ENCODE peak calls at places on chromosome 13, in seven cellular contexts. D is BJ; H is CD8-positive, alpha-beta T cell; V is cardiac muscle cell; T is WERI-Rb-1; S is lower leg skin; E is heart right ventricle. Y is an unnamed sample.

GRCh38 chr13:111874981-111875380 is 192.0 kb upstream of the SOX1 start:
- DNase-seq in D (no peak), H (no peak), V (no peak), T (no peak), S (no peak), E (no peak), Y (no peak)

GRCh38 chr13:101567841-101568240 is 115.4 kb downstream of the ITGBL1 start:
- DNase-seq in D (no peak), H (no peak), V (no peak), T (no peak), S (no peak), E (no peak), Y (no peak)

GRCh38 chr13:24668955-24669354 is 11.3 kb upstream of the ATP12A start:
- DNase-seq in D (no peak), H (no peak), V (no peak), T (no peak), S (peak), E (no peak), Y (no peak)

GRCh38 chr13:44620057-44620456 is 43.9 kb upstream of the TSC22D1 start:
- DNase-seq in D (no peak), H (no peak), V (peak), T (no peak), S (no peak), E (no peak), Y (no peak)

GRCh38 chr13:43472980-43473379 is 313.8 kb downstream of the ENOX1 start:
- DNase-seq in D (no peak), H (no peak), V (no peak), T (no peak), S (no peak), E (no peak), Y (no peak)

GRCh38 chr13:36175621-36176020 is 38.7 kb downstream of the SOHLH2 start:
- DNase-seq in D (no peak), H (no peak), V (no peak), T (no peak), S (no peak), E (no peak), Y (no peak)

GRCh38 chr13:51148223-51148951 is 37.3 kb upstream of the C13orf42 start:
- DNase-seq in D (no peak), H (no peak), V (no peak), T (peak), S (no peak), E (no peak), Y (no peak)

GRCh38 chr13:40355126-40355719 is 311.2 kb downstream of the FOXO1 start:
- DNase-seq in D (no peak), H (no peak), V (no peak), T (no peak), S (peak), E (no peak), Y (no peak)

GRCh38 chr13:22703601-22704209 is 477.1 kb upstream of the SGCG start:
- DNase-seq in D (no peak), H (no peak), V (no peak), T (no peak), S (no peak), E (no peak), Y (no peak)

GRCh38 chr13:114275309-114275708 is 6.1 kb upstream of the UPF3A start:
- DNase-seq in D (no peak), H (no peak), V (no peak), T (no peak), S (no peak), E (no peak), Y (no peak)

GRCh38 chr13:77876176-77876575 is 42.5 kb downstream of the EDNRB start:
- DNase-seq in D (no peak), H (no peak), V (no peak), T (no peak), S (no peak), E (no peak), Y (no peak)

GRCh38 chr13:36323408-36323807 is 22.8 kb downstream of the SPART start:
- DNase-seq in D (no peak), H (no peak), V (no peak), T (no peak), S (no peak), E (no peak), Y (no peak)

GRCh38 chr13:81639984-81640582 is 1299.2 kb upstream of the SPRY2 start:
- DNase-seq in D (no peak), H (no peak), V (no peak), T (peak), S (no peak), E (no peak), Y (no peak)

GRCh38 chr13:75554981-75555380 is 5.4 kb downstream of the UCHL3 start:
- DNase-seq in D (no peak), H (no peak), V (no peak), T (no peak), S (no peak), E (no peak), Y (no peak)

GRCh38 chr13:107563099-107563925 is 652.0 kb downstream of the LIG4 start:
- DNase-seq in D (no peak), H (no peak), V (no peak), T (no peak), S (no peak), E (no peak), Y (no peak)

GRCh38 chr13:77016888-77017623 is 9.9 kb downstream of the FBXL3 start:
- DNase-seq in D (no peak), H (no peak), V (no peak), T (no peak), S (no peak), E (no peak), Y (no peak)

GRCh38 chr13:67440240-67440639 is 210.1 kb upstream of the PCDH9 start:
- DNase-seq in D (no peak), H (no peak), V (no peak), T (no peak), S (no peak), E (no peak), Y (no peak)

GRCh38 chr13:65605386-65605785 is 1624.8 kb downstream of the PCDH9 start:
- DNase-seq in D (no peak), H (no peak), V (no peak), T (no peak), S (no peak), E (no peak), Y (no peak)

GRCh38 chr13:43132228-43132627 is 108.8 kb downstream of the DNAJC15 start:
- DNase-seq in D (no peak), H (no peak), V (peak), T (peak), S (no peak), E (no peak), Y (no peak)

GRCh38 chr13:35988648-35989081 is 142.5 kb downstream of the DCLK1 start:
- DNase-seq in D (no peak), H (no peak), V (no peak), T (no peak), S (no peak), E (no peak), Y (no peak)

GRCh38 chr13:86000546-86000945 is 201.3 kb upstream of the SLITRK6 start:
- DNase-seq in D (no peak), H (no peak), V (no peak), T (peak), S (no peak), E (no peak), Y (no peak)

GRCh38 chr13:29594710-29595379 is 643 bp downstream of the SLC7A1 start:
- DNase-seq in D (no peak), H (peak), V (peak), T (peak), S (peak), E (peak), Y (no peak)

GRCh38 chr13:73729046-73729445 is 405.2 kb downstream of the KLF12 start:
- DNase-seq in D (no peak), H (no peak), V (no peak), T (no peak), S (no peak), E (no peak), Y (no peak)

GRCh38 chr13:93984876-93985275 is 494.6 kb downstream of the DCT start:
- DNase-seq in D (no peak), H (no peak), V (no peak), T (no peak), S (no peak), E (no peak), Y (no peak)

GRCh38 chr13:40318366-40318765 is 348.1 kb downstream of the FOXO1 start:
- DNase-seq in D (no peak), H (no peak), V (peak), T (peak), S (no peak), E (peak), Y (no peak)

GRCh38 chr13:57823704-57824103 is 192.2 kb downstream of the PCDH17 start:
- DNase-seq in D (no peak), H (no peak), V (no peak), T (no peak), S (no peak), E (no peak), Y (no peak)

GRCh38 chr13:109148243-109148642 is 518.8 kb downstream of the MYO16 start:
- DNase-seq in D (no peak), H (no peak), V (no peak), T (no peak), S (no peak), E (no peak), Y (no peak)

GRCh38 chr13:87057807-87058520 is 613.2 kb upstream of the SLITRK5 start:
- DNase-seq in D (no peak), H (no peak), V (no peak), T (no peak), S (no peak), E (no peak), Y (no peak)

GRCh38 chr13:113103646-113104045 is 1.9 kb upstream of the F7 start:
- DNase-seq in D (no peak), H (no peak), V (no peak), T (no peak), S (no peak), E (no peak), Y (no peak)

GRCh38 chr13:113109151-113110047 is 3.8 kb downstream of the F7 start:
- DNase-seq in D (no peak), H (no peak), V (no peak), T (no peak), S (peak), E (no peak), Y (no peak)

GRCh38 chr13:113105032-113105993 is at the start of gene F7:
- DNase-seq in D (no peak), H (no peak), V (no peak), T (peak), S (no peak), E (no peak), Y (no peak)

GRCh38 chr13:113106053-113106452 is 462 bp downstream of the F7 start:
- DNase-seq in D (no peak), H (no peak), V (no peak), T (no peak), S (no peak), E (no peak), Y (no peak)

GRCh38 chr13:113106666-113107065 is 1.1 kb downstream of the F7 start:
- DNase-seq in D (no peak), H (no peak), V (no peak), T (no peak), S (no peak), E (no peak), Y (no peak)
- TF ChIP-seq CTCF in D (no peak), H (no peak), V (no peak), T (no peak), S (no peak), E (no peak), Y (no peak)

DNA sequence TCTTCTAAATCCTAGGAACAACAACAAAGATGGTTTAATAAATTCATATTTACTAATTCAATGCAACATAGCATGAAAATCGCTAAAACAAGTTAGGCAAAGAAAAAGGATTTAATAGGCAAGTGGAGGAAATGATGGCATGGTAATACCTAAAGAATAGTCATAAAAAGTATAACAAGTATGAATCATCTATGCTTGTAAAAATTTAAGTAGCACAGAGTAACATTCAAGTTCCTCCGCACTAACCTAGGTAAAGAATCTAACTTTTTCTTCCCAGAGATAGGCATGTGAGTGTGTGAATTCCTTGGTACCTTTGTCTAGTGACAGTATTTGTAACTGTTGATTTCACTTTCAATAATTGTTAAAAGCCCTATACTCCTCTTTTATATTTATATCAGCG is 42.6 kb downstream of the RCBTB2 start:
- DNase-seq in D (no peak), H (no peak), V (no peak), T (no peak), S (no peak), E (no peak), Y (no peak)
- H3K4me3 ChIP-seq in D (no peak), H (no peak), V (no peak), T (no peak), S (no peak), E (no peak), Y (no peak)

GRCh38 chr13:52845334-52845761 is 3.1 kb downstream of the PCDH8 start:
- DNase-seq in D (no peak), H (no peak), V (peak), T (peak), S (no peak), E (no peak), Y (no peak)
- TF ChIP-seq CTCF in D (peak), H (no peak), V (no peak), T (peak), S (no peak), E (no peak), Y (no peak)

GRCh38 chr13:46124531-46124966 is 19.7 kb upstream of the CPB2 start:
- DNase-seq in D (no peak), H (no peak), V (no peak), T (no peak), S (no peak), E (no peak), Y (no peak)
- H3K4me3 ChIP-seq in D (no peak), H (no peak), V (no peak), T (no peak), S (no peak), E (no peak), Y (no peak)

GRCh38 chr13:110240352-110240751 is 66.6 kb downstream of the COL4A1 start:
- DNase-seq in D (no peak), H (no peak), V (no peak), T (no peak), S (no peak), E (peak), Y (no peak)
- TF ChIP-seq CTCF in D (no peak), H (no peak), V (no peak), T (peak), S (no peak), E (no peak), Y (no peak)

GRCh38 chr13:21481359-21481758 is 22.3 kb upstream of the ZDHHC20 start:
- DNase-seq in D (no peak), H (no peak), V (no peak), T (no peak), S (no peak), E (no peak), Y (no peak)

GRCh38 chr13:21475115-21475514 is 16.0 kb upstream of the ZDHHC20 start:
- DNase-seq in D (no peak), H (no peak), V (no peak), T (no peak), S (no peak), E (no peak), Y (no peak)

GRCh38 chr13:21476893-21477472 is 17.9 kb upstream of the ZDHHC20 start:
- DNase-seq in D (no peak), H (peak), V (peak), T (peak), S (peak), E (peak), Y (no peak)

GRCh38 chr13:21483748-21484147 is 24.6 kb upstream of the ZDHHC20 start:
- DNase-seq in D (no peak), H (no peak), V (no peak), T (no peak), S (no peak), E (no peak), Y (no peak)

DNA sequence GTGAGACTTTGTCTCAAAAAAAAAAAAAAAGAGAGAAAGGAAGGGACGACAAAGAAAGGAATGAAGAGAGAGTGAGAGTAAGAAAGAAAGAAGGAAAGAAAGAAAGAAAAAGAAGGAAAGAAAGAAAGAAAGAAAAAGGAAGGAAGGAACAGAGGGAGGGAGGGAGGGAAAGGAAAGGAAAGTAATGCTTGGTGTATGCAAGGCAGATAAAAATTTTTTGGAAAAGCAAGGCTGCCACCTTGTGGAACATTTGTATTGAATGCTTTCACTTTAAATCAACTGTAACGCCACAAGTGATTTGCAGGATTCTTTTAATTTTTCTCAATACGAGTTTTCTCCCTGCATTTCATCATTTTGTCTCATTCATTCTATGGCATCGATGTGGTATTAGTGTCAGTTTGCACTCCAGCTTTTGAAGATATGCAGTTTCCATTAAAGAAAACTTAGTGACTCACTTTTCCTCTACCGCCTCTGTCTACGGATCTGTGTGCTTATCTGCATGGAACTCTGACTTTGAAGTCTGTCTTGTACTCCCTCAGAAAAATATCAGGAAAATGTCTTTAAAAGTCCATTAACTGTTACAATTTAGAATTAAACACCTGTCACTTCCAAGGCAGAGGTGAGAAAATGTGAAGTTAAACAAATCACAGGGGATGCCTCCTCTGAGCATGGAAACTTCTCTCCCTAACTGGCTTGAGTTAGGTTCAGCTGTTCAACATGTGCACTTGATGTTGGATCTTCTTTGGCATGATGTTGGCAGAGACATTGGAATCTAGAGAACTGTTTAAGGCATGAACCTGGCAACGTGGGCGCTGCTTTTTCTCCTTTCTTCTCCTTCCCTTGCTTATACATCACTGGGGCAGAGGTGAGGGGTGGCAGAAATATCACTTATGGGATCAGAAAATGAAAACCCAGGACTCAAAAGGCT is 20.0 kb upstream of the ZDHHC20 start:
- DNase-seq in D (peak), H (peak), V (peak), T (peak), S (no peak), E (no peak), Y (peak)
- H3K4me3 ChIP-seq in D (peak), H (no peak), V (no peak), T (no peak), S (no peak), E (no peak), Y (peak)

GRCh38 chr13:46289260-46289955 is 77.7 kb downstream of the LRRC63 start:
- DNase-seq in D (no peak), H (no peak), V (no peak), T (no peak), S (no peak), E (no peak), Y (no peak)
- TF ChIP-seq CTCF in D (no peak), H (peak), V (no peak), T (no peak), S (no peak), E (no peak), Y (no peak)

DNA sequence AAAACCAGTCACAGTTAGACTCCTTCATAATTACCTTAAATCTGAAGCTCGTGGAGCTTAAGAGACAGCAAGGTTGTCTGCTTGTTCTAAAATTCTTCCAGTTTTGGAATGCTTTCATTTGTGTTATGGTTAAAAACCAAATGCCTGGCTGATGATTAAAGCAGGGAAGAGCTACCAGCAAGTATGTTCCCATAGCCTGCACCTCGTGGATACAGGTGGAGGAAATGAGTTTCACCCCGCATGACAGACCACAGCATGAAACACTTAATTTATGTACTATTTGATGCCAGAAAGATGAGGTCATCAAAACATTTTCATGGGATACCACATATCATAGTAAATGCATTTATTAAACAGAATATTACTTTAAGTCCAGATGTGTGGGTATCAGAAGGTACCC is 416 bp upstream of the DOCK9 start:
- DNase-seq in D (peak), H (no peak), V (no peak), T (no peak), S (no peak), E (no peak), Y (peak)
- H3K4me3 ChIP-seq in D (peak), H (no peak), V (no peak), T (no peak), S (no peak), E (peak), Y (peak)

GRCh38 chr13:103188688-103189326 is 122.6 kb upstream of the SLC10A2 start:
- DNase-seq in D (no peak), H (no peak), V (peak), T (no peak), S (no peak), E (no peak), Y (no peak)
- TF ChIP-seq CTCF in D (peak), H (no peak), V (peak), T (peak), S (no peak), E (peak), Y (no peak)